ENCODE peak calls at places on chromosomes 1 and 21, in six cellular contexts. K is iris pigment epithelial cell; G is GM12892; N is pancreas; Z is posterior cingulate gyrus; S is activated naive CD4-positive, alpha-beta T cell treated with anti-CD3 and anti-CD28 coated beads, Interleukin-2, amount 10 ng/mL, durations not matched to agents 7 days and 5 days. U is an unnamed sample.

GRCh38 chr1:26412180-26412840 is 1.7 kb downstream of the LIN28A start:
- DNase-seq in K (no peak), G (no peak), N (no peak), Z (no peak), S (no peak), U (no peak)

GRCh38 chr1:108830119-108831008 is 26.5 kb downstream of the AKNAD1 start:
- DNase-seq in K (peak), G (no peak), N (peak), Z (peak), S (no peak), U (no peak)

GRCh38 chr21:25983745-25984144 is 186.8 kb downstream of the APP start:
- DNase-seq in K (no peak), G (no peak), N (no peak), Z (no peak), S (no peak), U (no peak)

GRCh38 chr1:99986656-99987225 is 16.9 kb downstream of the SLC35A3 start:
- DNase-seq in K (no peak), G (no peak), N (no peak), Z (no peak), S (no peak), U (no peak)

GRCh38 chr21:20946701-20947100 is 51.5 kb upstream of the NCAM2 start:
- DNase-seq in K (no peak), G (no peak), N (no peak), Z (no peak), S (no peak), U (no peak)

GRCh38 chr1:184028854-184029623 is 8.5 kb downstream of the COLGALT2 start:
- DNase-seq in K (no peak), G (no peak), N (peak), Z (peak), S (no peak), U (no peak)

GRCh38 chr1:84385347-84385746 is 12.9 kb upstream of the DNASE2B start:
- DNase-seq in K (no peak), G (no peak), N (no peak), Z (no peak), S (no peak), U (no peak)

GRCh38 chr21:36889401-36889800 is 77.1 kb downstream of the HLCS start:
- DNase-seq in K (no peak), G (no peak), N (no peak), Z (no peak), S (no peak), U (no peak)

GRCh38 chr1:198610362-198610761 is 28.5 kb upstream of the PTPRC start:
- DNase-seq in K (no peak), G (no peak), N (no peak), Z (no peak), S (no peak), U (no peak)

GRCh38 chr1:209041936-209042335 is 541.6 kb upstream of the CAMK1G start:
- DNase-seq in K (peak), G (no peak), N (no peak), Z (no peak), S (no peak), U (no peak)

GRCh38 chr1:201191723-201192477 is 1.3 kb downstream of the IGFN1 start:
- DNase-seq in K (peak), G (no peak), N (no peak), Z (no peak), S (no peak), U (no peak)

GRCh38 chr1:66346057-66346795 is 187.7 kb upstream of the SGIP1 start:
- DNase-seq in K (no peak), G (no peak), N (no peak), Z (no peak), S (no peak), U (no peak)

GRCh38 chr1:14943516-14943851 is 210.1 kb upstream of the TMEM51 start:
- DNase-seq in K (no peak), G (no peak), N (no peak), Z (no peak), S (no peak), U (no peak)

GRCh38 chr21:24290151-24290833 is 1317.0 kb downstream of the MRPL39 start:
- DNase-seq in K (no peak), G (no peak), N (no peak), Z (no peak), S (peak), U (peak)

GRCh38 chr1:15981679-15982078 is 5.8 kb upstream of the ZBTB17 start:
- DNase-seq in K (no peak), G (no peak), N (no peak), Z (no peak), S (no peak), U (no peak)

GRCh38 chr1:17635811-17636210 is 96.3 kb downstream of the ARHGEF10L start:
- DNase-seq in K (no peak), G (no peak), N (no peak), Z (peak), S (no peak), U (no peak)

U was measured in T-helper 2 cell.